ENCODE peak calls at places on chromosomes 3 and 15, in eight cellular contexts. A is A673; V is stimulated activated CD4-positive, alpha-beta T cell treated with anti-CD3 and anti-CD28 coated beads, Interleukin-4, amount 100 ng/mL, for 48 hours; S is PC-9; Q is CD8-positive, alpha-beta memory T cell; M is fibroblast of gingiva; K is amniotic stem cell; U is AG04450. I is an unnamed sample.

GRCh38 chr3:178072391-178072790 is 463.8 kb upstream of the KCNMB2 start:
- DNase-seq in A (no peak), V (no peak), S (no peak), Q (no peak), M (peak; percentile 78), K (no peak), U (no peak), I (peak; percentile 52)

GRCh38 chr3:25454411-25454927 is 26.4 kb downstream of the RARB start:
- DNase-seq in A (peak; percentile 94), V (no peak), S (no peak), Q (no peak), M (no peak), K (no peak), U (no peak), I (peak; percentile 65)

GRCh38 chr3:53038679-53039375 is 7.0 kb downstream of the SFMBT1 start:
- DNase-seq in A (no peak), V (no peak), S (no peak), Q (no peak), M (no peak), K (no peak), U (no peak), I (no peak)

GRCh38 chr3:48595526-48596121 is 495 bp upstream of the COL7A1 start:
- DNase-seq in A (peak; percentile 70), V (no peak), S (peak; percentile 98), Q (no peak), M (peak; percentile 77), K (peak; percentile 81), U (peak; percentile 48), I (peak; percentile 84)

GRCh38 chr15:59636184-59636583 is 21.1 kb downstream of the GTF2A2 start:
- DNase-seq in A (no peak), V (no peak), S (no peak), Q (no peak), M (no peak), K (no peak), U (no peak), I (no peak)

GRCh38 chr3:179071161-179071568 is 444 bp downstream of the ZMAT3 start:
- DNase-seq in A (no peak), V (peak; percentile 43), S (no peak), Q (no peak), M (no peak), K (peak; percentile 47), U (no peak), I (peak; percentile 48)

GRCh38 chr15:70633394-70633793 is 130.0 kb downstream of the UACA start:
- DNase-seq in A (no peak), V (no peak), S (no peak), Q (no peak), M (no peak), K (no peak), U (no peak), I (no peak)

GRCh38 chr15:74400915-74401757 is 32.6 kb downstream of the SEMA7A start:
- DNase-seq in A (no peak), V (peak; percentile 50), S (peak; percentile 70), Q (no peak), M (no peak), K (no peak), U (no peak), I (no peak)

GRCh38 chr3:121894191-121894990 is at the start of gene SLC15A2:
- DNase-seq in A (peak; percentile 92), V (no peak), S (no peak), Q (no peak), M (no peak), K (no peak), U (no peak), I (no peak)

GRCh38 chr3:59812778-59813558 is 763.1 kb upstream of the CFAP20DC start:
- DNase-seq in A (no peak), V (no peak), S (no peak), Q (no peak), M (no peak), K (no peak), U (no peak), I (peak; percentile 25)

GRCh38 chr3:43855674-43856299 is 165.0 kb downstream of the ABHD5 start:
- DNase-seq in A (peak; percentile 72), V (peak; percentile 11), S (peak; percentile 69), Q (no peak), M (peak; percentile 56), K (peak; percentile 26), U (peak; percentile 24), I (peak; percentile 53)

GRCh38 chr15:81941479-81941878 is 104.3 kb downstream of the MEX3B start:
- DNase-seq in A (no peak), V (no peak), S (no peak), Q (no peak), M (no peak), K (no peak), U (no peak), I (peak; percentile 1)

GRCh38 chr3:151175952-151176351 is 27.1 kb downstream of the GPR171 start:
- DNase-seq in A (no peak), V (no peak), S (no peak), Q (no peak), M (no peak), K (no peak), U (no peak), I (no peak)

GRCh38 chr3:118970819-118971218 is 63.8 kb downstream of the IGSF11 start:
- DNase-seq in A (no peak), V (no peak), S (no peak), Q (no peak), M (no peak), K (no peak), U (no peak), I (no peak)

GRCh38 chr3:27105904-27106303 is 263.3 kb downstream of the NEK10 start:
- DNase-seq in A (no peak), V (no peak), S (no peak), Q (no peak), M (no peak), K (no peak), U (no peak), I (no peak)

GRCh38 chr3:180804871-180805430 is 107.5 kb upstream of the FXR1 start:
- DNase-seq in A (peak; percentile 20), V (no peak), S (peak; percentile 14), Q (no peak), M (peak; percentile 7), K (no peak), U (no peak), I (peak; percentile 54)

GRCh38 chr15:35184646-35185045 is 99.6 kb upstream of the NANOGP8 start:
- DNase-seq in A (no peak), V (no peak), S (no peak), Q (no peak), M (no peak), K (no peak), U (no peak), I (no peak)

GRCh38 chr3:151228291-151229125 is 25.5 kb upstream of the GPR171 start:
- DNase-seq in A (no peak), V (no peak), S (peak; percentile 21), Q (no peak), M (peak; percentile 65), K (no peak), U (peak; percentile 43), I (peak; percentile 69)

GRCh38 chr3:17160597-17160996 is 275.8 kb downstream of the PLCL2 start:
- DNase-seq in A (no peak), V (no peak), S (no peak), Q (no peak), M (no peak), K (no peak), U (no peak), I (no peak)

GRCh38 chr15:48972750-48973503 is 9.2 kb upstream of the SHC4 start:
- DNase-seq in A (no peak), V (no peak), S (no peak), Q (no peak), M (no peak), K (no peak), U (no peak), I (no peak)

GRCh38 chr3:39907981-39908380 is 98.6 kb downstream of the MYRIP start:
- DNase-seq in A (no peak), V (no peak), S (no peak), Q (no peak), M (peak; percentile 10), K (no peak), U (no peak), I (peak; percentile 15)

GRCh38 chr3:71542548-71543370 is 40.8 kb downstream of the FOXP1 start:
- DNase-seq in A (peak; percentile 80), V (no peak), S (no peak), Q (no peak), M (peak; percentile 94), K (peak; percentile 88), U (peak; percentile 83), I (peak; percentile 99)

GRCh38 chr15:88335074-88335473 is 78.5 kb upstream of the NTRK3 start:
- DNase-seq in A (no peak), V (no peak), S (no peak), Q (no peak), M (no peak), K (no peak), U (no peak), I (no peak)

GRCh38 chr3:46694520-46694919 is 1.0 kb upstream of the ALS2CL start:
- DNase-seq in A (no peak), V (no peak), S (no peak), Q (no peak), M (no peak), K (no peak), U (no peak), I (no peak)

GRCh38 chr3:112512320-112512719 is 13.0 kb upstream of the BTLA start:
- DNase-seq in A (no peak), V (no peak), S (no peak), Q (no peak), M (no peak), K (no peak), U (no peak), I (no peak)

GRCh38 chr3:192273611-192274010 is 453.7 kb downstream of the FGF12 start:
- DNase-seq in A (no peak), V (no peak), S (peak; percentile 76), Q (no peak), M (no peak), K (no peak), U (no peak), I (no peak)

GRCh38 chr3:141083831-141084624 is 32.9 kb downstream of the SPSB4 start:
- DNase-seq in A (no peak), V (no peak), S (no peak), Q (no peak), M (no peak), K (no peak), U (no peak), I (no peak)

GRCh38 chr15:101504866-101505609 is 15.5 kb upstream of the PCSK6 start:
- DNase-seq in A (no peak), V (no peak), S (no peak), Q (no peak), M (no peak), K (no peak), U (no peak), I (peak; percentile 25)